ENCODE peak calls at places on chromosomes 13 and 19, in nine cellular contexts. V is hepatocyte, I is NAMALWA, D is naive B cell, B is epithelial cell of esophagus, E is Caco-2, L is ELF-1, C is NCI-H1092, M is thoracic aorta. Y is an unnamed sample.

GRCh38 chr19:42555801-42556200 is 27.5 kb upstream of the CEACAM1 start:
- DNase-seq in V (no peak), I (no peak), D (no peak), B (no peak), E (no peak), L (no peak), C (no peak), M (no peak), Y (no peak)

GRCh38 chr19:16441661-16442071 is 30.1 kb downstream of the EPS15L1 start:
- DNase-seq in V (peak), I (peak), D (no peak), B (peak), E (no peak), L (peak), C (peak), M (no peak), Y (no peak)

GRCh38 chr19:45824041-45824471 is 8.9 kb upstream of the RSPH6A start:
- DNase-seq in V (no peak), I (peak), D (no peak), B (peak), E (no peak), L (no peak), C (peak), M (no peak), Y (no peak)

GRCh38 chr19:45676851-45677263 is 8.8 kb downstream of the GIPR start:
- DNase-seq in V (peak), I (no peak), D (peak), B (no peak), E (no peak), L (peak), C (no peak), M (no peak), Y (no peak)

GRCh38 chr13:19156013-19156825 is 25.4 kb downstream of the TUBA3C start:
- DNase-seq in V (no peak), I (no peak), D (no peak), B (no peak), E (peak), L (no peak), C (no peak), M (no peak), Y (no peak)

GRCh38 chr13:43797869-43798268 is 11.1 kb upstream of the ENOX1 start:
- DNase-seq in V (no peak), I (no peak), D (no peak), B (no peak), E (no peak), L (no peak), C (no peak), M (no peak), Y (no peak)

GRCh38 chr13:94362411-94362909 is 117.0 kb downstream of the DCT start:
- DNase-seq in V (peak), I (peak), D (peak), B (peak), E (peak), L (peak), C (peak), M (peak), Y (peak)

GRCh38 chr13:110329798-110330461 is 22.8 kb downstream of the COL4A2 start:
- DNase-seq in V (no peak), I (no peak), D (no peak), B (no peak), E (no peak), L (no peak), C (no peak), M (no peak), Y (no peak)

GRCh38 chr19:38224014-38224862 is at the start of gene DPF1:
- DNase-seq in V (peak), I (peak), D (peak), B (peak), E (peak), L (peak), C (peak), M (no peak), Y (peak)

Y was measured in retinal pigment epithelial cell.